ENCODE peak calls at places on chromosomes 7 and 10, in nine cellular contexts. E is esophagus squamous epithelium, P is psoas muscle, U is heart left ventricle, F is GM23338, O is mucosa of descending colon, J is upper lobe of right lung, A is adrenal gland, S is neural progenitor cell. L is an unnamed sample. For H3K36me3, the result is how much of the 10 kb centered on the place peaks cover.

GRCh38 chr10:84267503-84268126 is 22.8 kb downstream of the RGR start:
- DNase-seq in U (no peak), P (no peak), F (peak), E (no peak), A (peak), S (peak), J (no peak), O (peak), L (no peak)

GRCh38 chr7:6175642-6176041 is 96.8 kb downstream of the CYTH3 start:
- DNase-seq in P (no peak), E (no peak), J (no peak), F (no peak), U (no peak), A (peak), S (no peak), O (no peak), L (no peak)

GRCh38 chr10:69413221-69413865 is 3.4 kb downstream of the TACR2 start:
- DNase-seq in S (peak), P (peak), A (peak), U (no peak), E (no peak), O (no peak), F (peak), J (no peak), L (no peak)

GRCh38 chr7:101156866-101157589 is 2.8 kb downstream of the AP1S1 start:
- DNase-seq in P (no peak), F (peak), J (no peak), U (no peak), O (no peak), S (no peak), E (no peak), A (no peak), L (no peak)

GRCh38 chr7:32587431-32587948 is 92.2 kb downstream of the AVL9 start:
- DNase-seq in F (no peak), U (no peak), S (no peak), E (no peak), P (no peak), O (no peak), J (no peak), A (no peak), L (no peak)

GRCh38 chr10:27783660-27784059 is 38.0 kb upstream of the MKX start:
- DNase-seq in O (no peak), S (peak), E (no peak), P (no peak), U (no peak), J (no peak), A (peak), F (peak), L (no peak)

GRCh38 chr10:3777876-3778707 is 6.9 kb downstream of the KLF6 start:
- DNase-seq in F (no peak), P (no peak), E (no peak), O (no peak), S (no peak), U (no peak), A (no peak), J (no peak), L (no peak)

GRCh38 chr10:12445701-12446334 is 96.5 kb downstream of the CAMK1D start:
- DNase-seq in P (no peak), E (no peak), O (no peak), A (no peak), S (no peak), U (no peak), J (no peak), F (no peak), L (no peak)

GRCh38 chr10:14605231-14605925 is 169.3 kb downstream of the FAM107B start:
- DNase-seq in U (no peak), A (no peak), J (no peak), E (no peak), S (peak), O (no peak), F (peak), P (no peak), L (no peak)

GRCh38 chr10:92222603-92223275 is 68.1 kb downstream of the CPEB3 start:
- DNase-seq in U (no peak), S (no peak), F (no peak), A (no peak), O (no peak), P (no peak), E (no peak), J (no peak), L (no peak)

GRCh38 chr7:149764481-149765398 is 8.6 kb downstream of the ZNF467 start:
- DNase-seq in A (no peak), E (no peak), O (no peak), P (no peak), S (peak), U (no peak), F (peak), J (no peak), L (peak)

GRCh38 chr7:33357846-33358245 is 228.5 kb downstream of the BBS9 start:
- DNase-seq in O (no peak), E (no peak), U (no peak), A (no peak), S (no peak), P (no peak), F (peak), J (no peak), L (no peak)

GRCh38 chr10:121578298-121578697 is 19.9 kb downstream of the FGFR2 start:
- DNase-seq in F (no peak), O (no peak), S (no peak), E (no peak), P (no peak), J (no peak), A (no peak), U (no peak), L (no peak)

GRCh38 chr10:131844546-131845084 is 56.2 kb upstream of the PPP2R2D start:
- DNase-seq in U (no peak), P (no peak), S (no peak), J (peak), O (no peak), E (no peak), F (no peak), A (no peak), L (no peak)

GRCh38 chr7:37440738-37441404 is 7.8 kb downstream of the ELMO1 start:
- DNase-seq in A (no peak), J (no peak), P (no peak), S (no peak), U (no peak), F (no peak), O (no peak), E (no peak), L (no peak)

GRCh38 chr7:99379043-99379577 is 4.6 kb downstream of the ARPC1B start:
- DNase-seq in O (no peak), A (peak), E (no peak), J (no peak), F (no peak), P (peak), S (no peak), U (no peak), L (peak)
- H3K4me3 ChIP-seq in O (no peak), A (no peak), E (peak), J (peak), F (no peak), P (peak), S (no peak), U (no peak), L (peak)

GRCh38 chr7:20862554-20862953 is 75.9 kb upstream of the SP8 start:
- DNase-seq in P (no peak), F (no peak), U (no peak), E (no peak), S (no peak), A (no peak), O (no peak), J (no peak), L (no peak)
- H3K36me3 ChIP-seq in P (under half), F (under half), U (under half), E (under half), S (under half), A (under half), O (under half), J (under half), L (under half)

GRCh38 chr7:7681936-7682329 is 36.5 kb downstream of the RPA3 start:
- DNase-seq in F (no peak), S (no peak), O (no peak), P (no peak), U (no peak), E (no peak), A (no peak), J (no peak), L (no peak)

GRCh38 chr7:7675686-7676085 is 35.1 kb downstream of the UMAD1 start:
- DNase-seq in U (no peak), A (no peak), P (no peak), J (no peak), S (no peak), F (no peak), O (no peak), E (no peak), L (no peak)

GRCh38 chr7:7686806-7687205 is 31.6 kb downstream of the RPA3 start:
- DNase-seq in J (no peak), F (no peak), P (no peak), U (no peak), E (no peak), A (no peak), S (no peak), O (no peak), L (no peak)

GRCh38 chr7:7682856-7683255 is 35.6 kb downstream of the RPA3 start:
- DNase-seq in A (no peak), E (no peak), O (no peak), P (no peak), J (no peak), S (no peak), U (no peak), F (no peak), L (no peak)

GRCh38 chr7:7681191-7681935 is 37.0 kb downstream of the RPA3 start:
- DNase-seq in E (no peak), S (peak), J (no peak), O (no peak), U (no peak), A (peak), F (peak), P (no peak), L (no peak)
- H3K4me3 ChIP-seq in E (peak), S (no peak), J (no peak), O (no peak), U (no peak), A (no peak), F (no peak), P (peak), L (no peak)

DNA sequence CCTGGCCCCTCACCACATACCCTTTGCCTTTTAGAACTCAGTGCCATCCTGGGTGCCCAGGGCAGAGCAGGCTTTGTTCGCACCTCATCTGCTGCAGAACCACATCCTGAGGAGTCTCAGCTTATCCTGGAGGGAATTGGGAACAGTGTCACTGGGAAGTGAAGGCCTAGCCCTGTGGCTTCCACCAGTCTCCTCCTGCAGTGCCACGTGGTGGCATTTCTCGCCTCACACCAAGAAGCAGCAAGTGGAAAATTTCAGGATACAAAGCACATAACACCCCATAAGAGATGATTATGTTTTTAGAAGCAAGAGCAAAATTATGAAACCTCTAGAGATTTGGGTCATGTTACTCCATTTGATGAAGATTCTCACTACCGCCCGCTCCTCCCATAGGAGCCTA is 26.8 kb downstream of the UBE2D4 start:
- DNase-seq in U (no peak), P (no peak), E (no peak), F (no peak), J (no peak), O (no peak), S (no peak), A (no peak), L (no peak)
- H3K36me3 ChIP-seq in U (half or more), P (under half), E (under half), F (under half), J (half or more), O (under half), S (under half), A (under half), L (half or more)

GRCh38 chr7:100098913-100099312 is 2.3 kb downstream of the MCM7 start:
- DNase-seq in E (no peak), F (no peak), A (no peak), U (no peak), S (no peak), P (no peak), J (no peak), O (no peak), L (no peak)
- H3K4me3 ChIP-seq in E (no peak), F (peak), A (no peak), U (no peak), S (peak), P (peak), J (no peak), O (no peak), L (no peak)

DNA sequence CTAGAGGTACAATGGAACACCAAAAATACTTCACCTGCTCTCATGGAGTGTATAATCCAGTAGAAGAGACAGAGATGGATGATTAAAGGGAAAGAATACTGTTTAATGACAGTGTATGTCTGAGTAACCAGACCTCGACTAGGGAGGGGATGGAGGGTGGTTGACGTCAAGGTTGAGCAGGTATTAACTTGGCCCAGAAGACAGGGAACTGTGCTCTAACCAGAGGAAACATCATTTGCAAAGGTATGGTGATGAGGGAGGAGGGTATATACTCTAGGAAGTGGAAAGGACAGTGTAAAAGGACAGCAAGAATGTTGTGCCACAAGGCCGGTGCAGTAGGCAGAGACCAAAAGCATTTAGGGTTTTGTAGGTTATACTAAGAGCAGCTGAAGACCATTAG is 2.9 kb downstream of the MIOS start:
- DNase-seq in S (no peak), E (no peak), P (no peak), A (no peak), O (no peak), J (no peak), F (no peak), U (no peak), L (no peak)
- H3K36me3 ChIP-seq in S (under half), E (under half), P (under half), A (under half), O (under half), J (under half), F (under half), U (under half), L (under half)

GRCh38 chr10:48805848-48806247 is 121.2 kb downstream of the WDFY4 start:
- DNase-seq in E (no peak), P (peak), A (no peak), J (no peak), O (no peak), F (no peak), U (no peak), S (no peak), L (no peak)

GRCh38 chr10:48807786-48808185 is 123.1 kb downstream of the WDFY4 start:
- DNase-seq in F (no peak), U (no peak), J (no peak), P (no peak), E (no peak), O (no peak), A (no peak), S (no peak), L (no peak)

GRCh38 chr10:48804740-48805182 is 120.1 kb downstream of the WDFY4 start:
- DNase-seq in F (no peak), O (no peak), S (no peak), U (no peak), E (no peak), J (no peak), P (no peak), A (no peak), L (no peak)

GRCh38 chr10:48805411-48805810 is 120.7 kb downstream of the WDFY4 start:
- DNase-seq in J (no peak), E (no peak), A (no peak), S (no peak), U (no peak), O (no peak), P (no peak), F (no peak), L (no peak)

GRCh38 chr10:48806282-48806681 is 121.6 kb downstream of the WDFY4 start:
- DNase-seq in E (no peak), J (no peak), F (peak), U (no peak), O (no peak), A (no peak), P (no peak), S (peak), L (no peak)
- H3K4me3 ChIP-seq in E (no peak), J (no peak), F (no peak), U (no peak), O (no peak), A (no peak), P (no peak), S (no peak), L (no peak)